ENCODE peak calls at places on chromosomes 12 and 14, in eight cellular contexts. One of them, this sample, is unnamed.

GRCh38 chr14:93085916-93086315 is 29.8 kb downstream of the ITPK1 start:
- DNase-seq in activated naive CD8-positive, alpha-beta T cell treated with anti-CD3 and anti-CD28 coated beads, Interleukin-2, amount 10 ng/mL, durations not matched to agents 7 days and 5 days: no peak
- DNase-seq in heart left ventricle: no peak
- DNase-seq in dermis blood vessel endothelial cell: no peak
- DNase-seq in thyroid gland: no peak
- DNase-seq in H7: peak; percentile 84
- DNase-seq in omental fat pad: no peak
- DNase-seq in A549: no peak
- DNase-seq in this sample: no peak

GRCh38 chr14:72577521-72577920 is 316.4 kb downstream of the DPF3 start:
- DNase-seq in activated naive CD8-positive, alpha-beta T cell treated with anti-CD3 and anti-CD28 coated beads, Interleukin-2, amount 10 ng/mL, durations not matched to agents 7 days and 5 days: no peak
- DNase-seq in heart left ventricle: no peak
- DNase-seq in dermis blood vessel endothelial cell: no peak
- DNase-seq in thyroid gland: peak; percentile 65
- DNase-seq in H7: no peak
- DNase-seq in omental fat pad: no peak
- DNase-seq in A549: no peak
- DNase-seq in this sample: no peak

GRCh38 chr14:99670361-99671229 is 13.5 kb upstream of the CYP46A1 start:
- DNase-seq in activated naive CD8-positive, alpha-beta T cell treated with anti-CD3 and anti-CD28 coated beads, Interleukin-2, amount 10 ng/mL, durations not matched to agents 7 days and 5 days: no peak
- DNase-seq in heart left ventricle: no peak
- DNase-seq in dermis blood vessel endothelial cell: no peak
- DNase-seq in thyroid gland: no peak
- DNase-seq in H7: no peak
- DNase-seq in omental fat pad: no peak
- DNase-seq in A549: no peak
- DNase-seq in this sample: no peak

GRCh38 chr14:38442208-38442607 is 186.3 kb upstream of the CLEC14A start:
- DNase-seq in activated naive CD8-positive, alpha-beta T cell treated with anti-CD3 and anti-CD28 coated beads, Interleukin-2, amount 10 ng/mL, durations not matched to agents 7 days and 5 days: no peak
- DNase-seq in heart left ventricle: peak; percentile 14
- DNase-seq in dermis blood vessel endothelial cell: peak; percentile 43
- DNase-seq in thyroid gland: no peak
- DNase-seq in H7: peak; percentile 5
- DNase-seq in omental fat pad: no peak
- DNase-seq in A549: no peak
- DNase-seq in this sample: no peak

GRCh38 chr12:25352078-25352918 is 101.6 kb upstream of the KRAS start:
- DNase-seq in activated naive CD8-positive, alpha-beta T cell treated with anti-CD3 and anti-CD28 coated beads, Interleukin-2, amount 10 ng/mL, durations not matched to agents 7 days and 5 days: no peak
- DNase-seq in heart left ventricle: no peak
- DNase-seq in dermis blood vessel endothelial cell: no peak
- DNase-seq in thyroid gland: no peak
- DNase-seq in H7: no peak
- DNase-seq in omental fat pad: no peak
- DNase-seq in A549: no peak
- DNase-seq in this sample: no peak

GRCh38 chr12:106586803-106587684 is 4.2 kb downstream of the RFX4 start:
- DNase-seq in activated naive CD8-positive, alpha-beta T cell treated with anti-CD3 and anti-CD28 coated beads, Interleukin-2, amount 10 ng/mL, durations not matched to agents 7 days and 5 days: no peak
- DNase-seq in heart left ventricle: no peak
- DNase-seq in dermis blood vessel endothelial cell: peak; percentile 7
- DNase-seq in thyroid gland: no peak
- DNase-seq in H7: peak; percentile 86
- DNase-seq in omental fat pad: no peak
- DNase-seq in A549: no peak
- DNase-seq in this sample: no peak

GRCh38 chr12:116594325-116595038 is 35.3 kb downstream of the MAP1LC3B2 start:
- DNase-seq in activated naive CD8-positive, alpha-beta T cell treated with anti-CD3 and anti-CD28 coated beads, Interleukin-2, amount 10 ng/mL, durations not matched to agents 7 days and 5 days: peak; percentile 69
- DNase-seq in heart left ventricle: peak; percentile 27
- DNase-seq in dermis blood vessel endothelial cell: no peak
- DNase-seq in thyroid gland: no peak
- DNase-seq in H7: no peak
- DNase-seq in omental fat pad: no peak
- DNase-seq in A549: no peak
- DNase-seq in this sample: no peak

GRCh38 chr12:118520954-118521353 is 144.6 kb downstream of the SUDS3 start:
- DNase-seq in activated naive CD8-positive, alpha-beta T cell treated with anti-CD3 and anti-CD28 coated beads, Interleukin-2, amount 10 ng/mL, durations not matched to agents 7 days and 5 days: no peak
- DNase-seq in heart left ventricle: no peak
- DNase-seq in dermis blood vessel endothelial cell: no peak
- DNase-seq in thyroid gland: no peak
- DNase-seq in H7: no peak
- DNase-seq in omental fat pad: no peak
- DNase-seq in A549: no peak
- DNase-seq in this sample: no peak

GRCh38 chr14:45526715-45527549 is 273.9 kb upstream of the MIS18BP1 start:
- DNase-seq in activated naive CD8-positive, alpha-beta T cell treated with anti-CD3 and anti-CD28 coated beads, Interleukin-2, amount 10 ng/mL, durations not matched to agents 7 days and 5 days: no peak
- DNase-seq in heart left ventricle: no peak
- DNase-seq in dermis blood vessel endothelial cell: peak; percentile 1
- DNase-seq in thyroid gland: no peak
- DNase-seq in H7: peak; percentile 66
- DNase-seq in omental fat pad: no peak
- DNase-seq in A549: peak; percentile 20
- DNase-seq in this sample: no peak

GRCh38 chr14:93008381-93008780 is 85.4 kb downstream of the CHGA start:
- DNase-seq in activated naive CD8-positive, alpha-beta T cell treated with anti-CD3 and anti-CD28 coated beads, Interleukin-2, amount 10 ng/mL, durations not matched to agents 7 days and 5 days: no peak
- DNase-seq in heart left ventricle: no peak
- DNase-seq in dermis blood vessel endothelial cell: peak; percentile 39
- DNase-seq in thyroid gland: no peak
- DNase-seq in H7: no peak
- DNase-seq in omental fat pad: no peak
- DNase-seq in A549: no peak
- DNase-seq in this sample: no peak

GRCh38 chr12:20150835-20151234 is 217.5 kb upstream of the PDE3A start:
- DNase-seq in activated naive CD8-positive, alpha-beta T cell treated with anti-CD3 and anti-CD28 coated beads, Interleukin-2, amount 10 ng/mL, durations not matched to agents 7 days and 5 days: no peak
- DNase-seq in heart left ventricle: no peak
- DNase-seq in dermis blood vessel endothelial cell: peak; percentile 95
- DNase-seq in thyroid gland: peak; percentile 28
- DNase-seq in H7: no peak
- DNase-seq in omental fat pad: no peak
- DNase-seq in A549: no peak
- DNase-seq in this sample: no peak

This sample was measured in Panc1.